ENCODE peak calls at places on chromosomes 2 and 18, in four cellular contexts. T is K562, E is HepG2, M is GM12878. X is an unnamed sample.

GRCh38 chr2:41706261-41706660 is 341.6 kb upstream of the PKDCC start:
- DNase-seq in T (no peak), E (no peak), M (no peak), X (no peak)

GRCh38 chr18:24704921-24705620 is 244.6 kb downstream of the HRH4 start:
- DNase-seq in T (no peak), E (no peak), M (no peak), X (no peak)

GRCh38 chr2:19971691-19972090 is 18.2 kb downstream of the WDR35 start:
- DNase-seq in T (no peak), E (no peak), M (no peak), X (no peak)

GRCh38 chr2:52904511-52904910 is 863.1 kb upstream of the CHAC2 start:
- DNase-seq in T (no peak), E (no peak), M (no peak), X (no peak)

GRCh38 chr2:59585657-59586056 is 967.8 kb downstream of the BCL11A start:
- DNase-seq in T (no peak), E (no peak), M (no peak), X (peak)

GRCh38 chr2:199851499-199851816 is 466 bp upstream of the FTCDNL1 start:
- DNase-seq in T (no peak), E (no peak), M (no peak), X (no peak)

GRCh38 chr2:192398236-192398635 is 203.5 kb upstream of the TMEFF2 start:
- DNase-seq in T (no peak), E (no peak), M (no peak), X (no peak)

GRCh38 chr2:43462866-43463641 is 132.8 kb downstream of the THADA start:
- DNase-seq in T (no peak), E (peak), M (no peak), X (no peak)

GRCh38 chr2:85635636-85636035 is 19.6 kb downstream of the USP39 start:
- DNase-seq in T (no peak), E (no peak), M (no peak), X (no peak)

GRCh38 chr18:32111706-32112105 is 20.0 kb downstream of the RNF138 start:
- DNase-seq in T (no peak), E (no peak), M (no peak), X (no peak)

GRCh38 chr2:85653996-85654395 is 14.0 kb downstream of the SFTPB start:
- DNase-seq in T (no peak), E (no peak), M (no peak), X (no peak)

GRCh38 chr2:64675860-64676259 is 22.1 kb upstream of the SERTAD2 start:
- DNase-seq in T (peak), E (peak), M (no peak), X (no peak)

GRCh38 chr2:23498941-23499340 is 114.0 kb downstream of the KLHL29 start:
- DNase-seq in T (no peak), E (no peak), M (no peak), X (no peak)

GRCh38 chr2:27638023-27638637 is 9.3 kb downstream of the GPN1 start:
- DNase-seq in T (no peak), E (no peak), M (no peak), X (no peak)

GRCh38 chr18:55555628-55556027 is 32.4 kb downstream of the TCF4 start:
- DNase-seq in T (no peak), E (no peak), M (no peak), X (no peak)
- TF ChIP-seq SMC3 in T (no peak), E (no peak), M (no peak), X (no peak)

GRCh38 chr18:76765649-76766048 is 56.7 kb upstream of the ZNF236 start:
- DNase-seq in T (no peak), E (no peak), M (no peak), X (no peak)
- TF ChIP-seq EP300 in T (no peak), E (no peak), M (no peak), X (no peak)

DNA sequence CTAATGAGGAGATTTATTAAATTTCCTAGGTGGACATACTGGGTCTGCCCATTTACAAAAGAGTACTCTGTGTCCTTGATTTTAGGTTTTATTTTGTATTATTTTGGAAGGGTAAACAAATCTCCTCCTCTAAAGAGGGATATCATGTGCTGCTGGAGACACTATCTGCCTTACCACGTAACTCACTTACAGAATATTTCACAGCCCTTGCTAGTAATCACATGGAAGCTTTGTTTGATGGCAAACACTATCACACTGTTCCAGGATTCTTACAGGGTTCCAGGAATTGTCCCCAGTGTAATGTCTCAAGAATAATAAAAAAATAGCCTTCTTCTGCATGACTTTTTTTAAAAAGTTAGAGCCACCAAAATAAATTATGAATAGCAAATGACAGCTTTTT is 29.2 kb upstream of the ACVR1C start:
- DNase-seq in T (no peak), E (no peak), M (no peak), X (no peak)
- TF ChIP-seq JUND in T (no peak), E (no peak), M (no peak), X (no peak)

DNA sequence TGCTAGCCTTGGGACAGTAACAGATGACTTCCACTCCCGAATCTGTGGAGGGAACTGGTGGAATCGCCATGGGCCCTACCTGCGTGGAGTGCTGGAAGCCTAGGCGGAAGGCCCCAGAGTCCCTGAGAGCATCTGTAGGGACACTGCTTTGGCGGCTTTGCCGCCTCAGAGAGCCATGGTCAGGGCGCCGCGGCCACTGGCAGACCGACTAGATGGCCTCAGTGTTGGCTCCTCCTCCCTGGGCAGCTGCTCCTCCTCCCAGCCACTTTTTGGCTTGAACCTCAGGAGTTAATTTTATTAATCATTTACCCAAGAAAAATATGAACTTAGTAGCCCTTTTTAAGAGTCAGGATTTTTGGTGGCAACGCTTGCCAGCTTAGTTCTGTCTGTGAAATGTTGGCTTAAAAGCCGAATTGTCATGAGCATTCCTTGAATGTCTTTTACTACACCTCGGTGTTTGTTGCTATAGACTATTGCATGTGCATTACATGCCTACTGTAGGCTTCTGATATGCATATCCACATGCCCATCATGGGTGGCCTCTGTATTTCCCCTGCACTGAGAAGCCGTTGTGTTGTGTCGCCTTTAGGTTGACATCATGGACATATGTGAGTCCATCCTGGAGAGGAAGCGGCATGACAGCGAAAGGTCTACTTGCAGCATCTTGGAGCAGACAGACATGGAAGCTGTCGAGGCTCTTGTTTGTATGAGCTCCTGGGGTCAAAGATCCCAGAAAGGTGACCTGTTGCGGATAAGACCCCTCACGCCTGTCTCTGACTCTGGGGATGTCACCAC is 2.4 kb downstream of the KLF11 start:
- DNase-seq in T (no peak), E (no peak), M (no peak), X (no peak)
- TF ChIP-seq SMC3 in T (no peak), E (no peak), M (no peak), X (no peak)